ENCODE peak calls at places on chromosome X, in six cellular contexts. I is suprapubic skin, S is coronary artery, N is AG09309, Y is AG04450, A is cardiac fibroblast. C is an unnamed sample.

GRCh38 chrX:41300758-41301437 is 33.1 kb upstream of the DDX3X start:
- DNase-seq in A (peak; percentile 62), S (no peak), N (no peak), I (no peak), Y (no peak), C (no peak)

GRCh38 chrX:153396320-153397195 is 4.6 kb downstream of the PNMA6E start:
- DNase-seq in S (no peak), Y (no peak), I (no peak), N (no peak), A (no peak), C (no peak)

GRCh38 chrX:15511563-15511962 is 11.0 kb downstream of the BMX start:
- DNase-seq in I (no peak), N (no peak), A (peak; percentile 15), S (no peak), Y (no peak), C (no peak)

GRCh38 chrX:148507413-148507812 is 7.0 kb downstream of the AFF2 start:
- DNase-seq in S (no peak), I (no peak), N (no peak), Y (no peak), A (no peak), C (no peak)

GRCh38 chrX:15468036-15468435 is 25.1 kb downstream of the PIR start:
- DNase-seq in I (no peak), S (no peak), N (peak; percentile 35), Y (peak; percentile 20), A (peak; percentile 73), C (peak; percentile 44)

GRCh38 chrX:84865113-84865512 is 138.6 kb upstream of the APOOL start:
- DNase-seq in Y (no peak), N (no peak), S (no peak), A (peak; percentile 66), I (no peak), C (no peak)

GRCh38 chrX:74431807-74432206 is 10.5 kb downstream of the SLC16A2 start:
- DNase-seq in Y (no peak), S (no peak), N (no peak), A (no peak), I (no peak), C (no peak)

GRCh38 chrX:68060506-68061205 is 372.6 kb downstream of the OPHN1 start:
- DNase-seq in Y (no peak), N (no peak), I (no peak), A (peak; percentile 4), S (no peak), C (no peak)

GRCh38 chrX:151818828-151819227 is 84.3 kb downstream of the CNGA2 start:
- DNase-seq in I (no peak), S (no peak), Y (no peak), A (no peak), N (no peak), C (no peak)

GRCh38 chrX:103918584-103919335 is 43.7 kb upstream of the TMSB15B start:
- DNase-seq in S (peak; percentile 87), Y (no peak), N (no peak), I (peak; percentile 80), A (peak; percentile 52), C (no peak)

GRCh38 chrX:148310402-148311200 is 189.8 kb upstream of the AFF2 start:
- DNase-seq in Y (no peak), I (no peak), S (no peak), A (no peak), N (no peak), C (no peak)

GRCh38 chrX:884091-884490 is 253.5 kb downstream of the SHOX start:
- DNase-seq in N (no peak), A (no peak), Y (no peak), S (no peak), I (no peak), C (no peak)

GRCh38 chrX:72130762-72131231 is 918 bp downstream of the RTL5 start:
- DNase-seq in Y (no peak), N (no peak), S (no peak), A (no peak), I (no peak), C (no peak)

GRCh38 chrX:63835361-63835760 is 50.3 kb upstream of the ARHGEF9 start:
- DNase-seq in I (no peak), Y (no peak), S (no peak), A (no peak), N (no peak), C (no peak)

GRCh38 chrX:7889680-7890079 is 37.5 kb downstream of the PNPLA4 start:
- DNase-seq in Y (no peak), I (no peak), S (no peak), N (peak; percentile 8), A (peak; percentile 21), C (no peak)

GRCh38 chrX:17595456-17596035 is 141.7 kb upstream of the SCML1 start:
- DNase-seq in I (no peak), A (peak; percentile 60), N (peak; percentile 29), Y (no peak), S (no peak), C (no peak)

GRCh38 chrX:35076061-35076460 is 133.5 kb downstream of the FAM47B start:
- DNase-seq in I (no peak), S (no peak), A (no peak), Y (no peak), N (no peak), C (no peak)

GRCh38 chrX:136636121-136636520 is 11.8 kb upstream of the CD40LG start:
- DNase-seq in N (no peak), A (no peak), S (no peak), Y (no peak), I (no peak), C (no peak)

GRCh38 chrX:37348237-37349130 is 680 bp upstream of the PRRG1 start:
- DNase-seq in N (no peak), I (no peak), S (no peak), A (peak; percentile 18), Y (peak; percentile 63), C (peak; percentile 59)

GRCh38 chrX:130626521-130626920 is 224.7 kb downstream of the RBMX2 start:
- DNase-seq in S (no peak), A (peak; percentile 49), N (peak; percentile 11), Y (no peak), I (no peak), C (no peak)

GRCh38 chrX:140389331-140389730 is 115.5 kb downstream of the SOX3 start:
- DNase-seq in A (no peak), S (no peak), Y (no peak), I (no peak), N (no peak), C (no peak)

GRCh38 chrX:75784689-75785491 is at the start of gene MAGEE2:
- DNase-seq in Y (no peak), N (no peak), S (no peak), I (no peak), A (no peak), C (no peak)

GRCh38 chrX:9340619-9341304 is 124.1 kb upstream of the TBL1X start:
- DNase-seq in I (no peak), N (no peak), S (no peak), A (peak; percentile 65), Y (no peak), C (no peak)

DNA sequence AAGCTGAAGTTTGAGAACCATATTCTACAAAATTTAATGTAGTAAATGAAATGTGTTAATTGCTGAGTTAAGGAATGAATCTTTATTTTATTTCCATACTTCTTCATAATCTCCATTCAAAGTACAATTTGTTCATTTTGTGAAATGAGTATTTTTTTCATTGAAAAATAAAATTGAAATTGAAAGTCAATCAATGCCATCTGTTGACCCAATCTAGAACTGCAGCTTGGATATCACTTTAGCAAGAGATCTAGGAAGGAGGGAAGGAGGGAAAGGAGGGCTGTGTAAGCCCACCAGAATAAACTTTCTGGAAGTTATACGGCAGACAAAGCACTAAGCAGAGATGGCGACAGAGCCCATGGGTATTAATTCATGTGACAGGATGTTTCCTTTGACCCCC is 128.4 kb downstream of the ZMAT1 start:
- DNase-seq in A (peak; percentile 26), I (no peak), N (no peak), Y (no peak), S (no peak), C (no peak)
- TF ChIP-seq CTCF in A (peak; percentile 17), I (peak; percentile 14), N (peak; percentile 51), Y (peak; percentile 46), S (no peak), C (peak; percentile 59)

DNA sequence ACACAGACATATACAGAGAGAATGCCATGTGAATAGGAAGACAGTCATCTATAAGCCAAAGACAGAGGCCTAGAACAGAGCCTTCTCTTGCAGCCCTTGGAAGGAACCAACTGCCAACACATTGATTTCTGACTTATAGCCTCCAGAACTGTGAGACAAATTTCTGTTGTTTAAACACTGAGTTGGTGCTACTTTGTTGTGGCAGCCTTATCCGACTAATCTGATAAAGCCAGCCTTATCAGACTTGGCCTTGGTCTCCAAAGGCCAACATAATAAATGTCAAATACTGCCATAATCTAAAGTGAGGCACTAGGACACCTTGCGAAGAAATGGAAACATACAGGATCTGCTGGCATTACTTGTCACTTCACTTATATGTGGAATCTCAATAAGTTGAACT is 24.3 kb upstream of the PRDX4 start:
- DNase-seq in Y (no peak), I (no peak), S (no peak), A (no peak), N (no peak), C (no peak)
- TF ChIP-seq CTCF in Y (no peak), I (no peak), S (no peak), A (no peak), N (no peak), C (no peak)

DNA sequence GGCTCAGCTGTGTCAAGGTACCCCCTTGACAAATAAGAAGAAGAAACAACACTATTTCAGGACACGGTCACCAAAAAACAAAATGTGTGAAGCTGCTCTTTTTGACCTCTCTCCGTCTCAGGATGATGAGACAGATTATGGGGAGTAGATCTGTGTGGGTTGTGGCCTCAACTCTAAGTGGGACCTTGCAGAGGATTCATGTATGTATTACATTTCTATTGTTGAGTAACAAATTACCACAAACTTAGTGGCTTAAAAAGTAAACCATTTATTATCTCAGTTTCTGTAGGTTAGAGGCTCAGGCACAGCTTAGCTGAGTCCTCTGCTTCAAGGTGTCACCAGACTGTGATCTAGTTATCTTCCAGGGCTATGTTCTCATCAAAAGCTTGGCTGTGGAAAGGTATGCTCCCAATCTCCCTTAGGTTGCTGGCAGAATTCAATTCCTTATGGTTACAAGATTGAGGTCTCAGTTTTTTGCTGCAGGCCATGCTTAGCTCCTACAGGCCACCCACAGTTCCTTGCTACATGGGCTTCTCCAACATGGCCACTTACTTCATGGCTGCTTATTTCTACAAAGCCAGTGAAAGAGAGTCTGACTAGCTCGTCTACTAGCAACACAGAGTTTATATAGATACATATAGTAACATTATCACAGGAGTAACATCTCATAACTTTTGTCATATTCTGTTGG is 28.1 kb downstream of the DGKK start:
- DNase-seq in Y (no peak), S (no peak), A (no peak), N (no peak), I (no peak), C (no peak)
- TF ChIP-seq CTCF in Y (no peak), S (no peak), A (no peak), N (no peak), I (no peak), C (no peak)

GRCh38 chrX:69539437-69539836 is 35.3 kb downstream of the NALF2 start:
- DNase-seq in N (no peak), A (no peak), S (no peak), Y (no peak), I (no peak), C (no peak)

GRCh38 chrX:69546417-69546816 is 42.3 kb downstream of the NALF2 start:
- DNase-seq in Y (no peak), S (no peak), A (no peak), I (no peak), N (no peak), C (no peak)

GRCh38 chrX:69541959-69542358 is 37.8 kb downstream of the NALF2 start:
- DNase-seq in I (no peak), A (no peak), S (no peak), Y (no peak), N (no peak), C (no peak)

GRCh38 chrX:69546978-69547377 is 42.9 kb downstream of the NALF2 start:
- DNase-seq in N (no peak), A (no peak), I (no peak), Y (no peak), S (no peak), C (no peak)

GRCh38 chrX:69543572-69543971 is 39.4 kb downstream of the NALF2 start:
- DNase-seq in A (no peak), I (no peak), Y (no peak), N (no peak), S (no peak), C (no peak)
- TF ChIP-seq CTCF in A (no peak), I (no peak), Y (no peak), N (no peak), S (no peak), C (no peak)